ENCODE peak calls at places on chromosomes 5 and 9, in six cellular contexts. Z, E, S, G, Y and O are unnamed samples.

GRCh38 chr5:60540855-60541805 is 158.8 kb downstream of the DEPDC1B start:
- DNase-seq in Z (no peak), E (no peak), S (no peak), G (peak; percentile 73), Y (no peak), O (no peak)

GRCh38 chr5:177124486-177124991 is 9.0 kb upstream of the NSD1 start:
- DNase-seq in Z (peak; percentile 62), E (no peak), S (no peak), G (peak; percentile 3), Y (no peak), O (no peak)

GRCh38 chr9:13125261-13125660 is 154.2 kb downstream of the MPDZ start:
- DNase-seq in Z (no peak), E (no peak), S (no peak), G (no peak), Y (no peak), O (no peak)

GRCh38 chr9:12882430-12882829 is 107.6 kb downstream of the LURAP1L start:
- DNase-seq in Z (no peak), E (no peak), S (no peak), G (no peak), Y (no peak), O (no peak)

GRCh38 chr9:94277885-94278536 is 18.9 kb downstream of the ZNF169 start:
- DNase-seq in Z (no peak), E (no peak), S (no peak), G (no peak), Y (no peak), O (no peak)

GRCh38 chr9:98958271-98958989 is 14.7 kb downstream of the COL15A1 start:
- DNase-seq in Z (no peak), E (no peak), S (no peak), G (no peak), Y (peak; percentile 21), O (no peak)

GRCh38 chr5:30103056-30104020 is 1090.1 kb upstream of the CDH6 start:
- DNase-seq in Z (no peak), E (no peak), S (no peak), G (no peak), Y (no peak), O (no peak)

GRCh38 chr5:66896207-66896606 is 300.0 kb downstream of the MAST4 start:
- DNase-seq in Z (no peak), E (no peak), S (no peak), G (no peak), Y (no peak), O (no peak)

GRCh38 chr5:65986796-65987195 is 60.4 kb downstream of the ERBIN start:
- DNase-seq in Z (no peak), E (peak; percentile 38), S (no peak), G (no peak), Y (no peak), O (no peak)

GRCh38 chr9:107472581-107473335 is 16.8 kb downstream of the KLF4 start:
- DNase-seq in Z (no peak), E (no peak), S (no peak), G (no peak), Y (no peak), O (no peak)

GRCh38 chr9:34810187-34810524 is 100.2 kb upstream of the CCL21 start:
- DNase-seq in Z (no peak), E (no peak), S (no peak), G (no peak), Y (no peak), O (no peak)

GRCh38 chr5:87231037-87231808 is 36.5 kb upstream of the RASA1 start:
- DNase-seq in Z (no peak), E (no peak), S (no peak), G (no peak), Y (no peak), O (no peak)

GRCh38 chr5:93821892-93822291 is 80.5 kb upstream of the POU5F2 start:
- DNase-seq in Z (no peak), E (no peak), S (no peak), G (no peak), Y (no peak), O (no peak)

GRCh38 chr9:35660966-35661413 is 2.9 kb downstream of the CCDC107 start:
- DNase-seq in Z (peak; percentile 73), E (no peak), S (peak; percentile 78), G (no peak), Y (peak; percentile 60), O (no peak)

GRCh38 chr9:95516736-95517558 is at the start of gene PTCH1:
- DNase-seq in Z (no peak), E (peak; percentile 78), S (peak; percentile 72), G (no peak), Y (peak; percentile 38), O (peak; percentile 68)

GRCh38 chr5:57842376-57843015 is 359.9 kb upstream of the ACTBL2 start:
- DNase-seq in Z (no peak), E (no peak), S (no peak), G (no peak), Y (no peak), O (no peak)

GRCh38 chr9:83108208-83108607 is 45.3 kb upstream of the RASEF start:
- DNase-seq in Z (no peak), E (no peak), S (no peak), G (no peak), Y (no peak), O (no peak)

GRCh38 chr9:105392531-105392930 is 55.3 kb upstream of the FSD1L start:
- DNase-seq in Z (no peak), E (no peak), S (no peak), G (no peak), Y (no peak), O (no peak)

GRCh38 chr5:84378961-84379360 is 5.7 kb downstream of the EDIL3 start:
- DNase-seq in Z (no peak), E (no peak), S (no peak), G (no peak), Y (no peak), O (no peak)

GRCh38 chr9:78713746-78714405 is 417.0 kb downstream of the PSAT1 start:
- DNase-seq in Z (no peak), E (peak; percentile 51), S (no peak), G (no peak), Y (no peak), O (no peak)